ENCODE peak calls at places on chromosomes 5 and 9, in nine cellular contexts. U is GM12865, V is GM13976, D is epithelial cell of prostate, Q is NCI-H2171, H is Caki2, J is left ventricle myocardium superior, B is skeletal muscle cell, E is gastrocnemius medialis. G is an unnamed sample.

GRCh38 chr5:117336208-117336607 is 761.6 kb upstream of the SEMA6A start:
- DNase-seq in U (no peak), V (no peak), D (no peak), Q (no peak), H (no peak), J (no peak), B (no peak), E (no peak), G (no peak)

GRCh38 chr9:3855601-3856328 is 330.0 kb upstream of the RFX3 start:
- DNase-seq in U (no peak), V (no peak), D (no peak), Q (no peak), H (no peak), J (no peak), B (no peak), E (no peak), G (no peak)

GRCh38 chr5:26434688-26435087 is 603.7 kb downstream of the CDH9 start:
- DNase-seq in U (no peak), V (no peak), D (no peak), Q (no peak), H (no peak), J (no peak), B (no peak), E (no peak), G (no peak)

GRCh38 chr9:132699926-132700325 is 29.7 kb downstream of the GTF3C4 start:
- DNase-seq in U (no peak), V (no peak), D (no peak), Q (peak), H (no peak), J (no peak), B (no peak), E (no peak), G (no peak)

GRCh38 chr9:125462766-125463384 is 201.2 kb downstream of the GAPVD1 start:
- DNase-seq in U (no peak), V (no peak), D (no peak), Q (no peak), H (peak), J (no peak), B (no peak), E (no peak), G (no peak)

GRCh38 chr5:171122372-171122771 is 186.7 kb upstream of the TLX3 start:
- DNase-seq in U (no peak), V (no peak), D (no peak), Q (no peak), H (no peak), J (peak), B (no peak), E (no peak), G (no peak)

GRCh38 chr9:16461231-16461840 is 409.1 kb downstream of the BNC2 start:
- DNase-seq in U (peak), V (no peak), D (no peak), Q (no peak), H (peak), J (no peak), B (no peak), E (no peak), G (peak)

GRCh38 chr5:78294250-78295034 is at the start of gene AP3B1:
- DNase-seq in U (peak), V (peak), D (peak), Q (peak), H (peak), J (peak), B (peak), E (peak), G (peak)

GRCh38 chr5:135108992-135109391 is 75.0 kb upstream of the PITX1 start:
- DNase-seq in U (no peak), V (no peak), D (no peak), Q (no peak), H (no peak), J (no peak), B (no peak), E (no peak), G (no peak)